ENCODE peak calls at places on chromosomes 16 and 17, in five cellular contexts. N is MCF 10A, L is GM06990, V is cardiac fibroblast, W is dorsolateral prefrontal cortex. Y is an unnamed sample.

GRCh38 chr17:53722407-53722806 is 100.3 kb upstream of the KIF2B start:
- DNase-seq in V (peak; percentile 86), W (no peak), L (no peak), N (peak; percentile 96), Y (no peak)

GRCh38 chr16:87305505-87306391 is 11.4 kb downstream of the C16orf95 start:
- DNase-seq in N (no peak), V (peak; percentile 50), W (no peak), L (no peak), Y (no peak)

GRCh38 chr16:46830417-46830901 is 521 bp downstream of the C16orf87 start:
- DNase-seq in V (peak; percentile 17), W (peak; percentile 40), N (peak; percentile 38), L (no peak), Y (peak; percentile 73)

GRCh38 chr16:66512589-66513404 is 37.1 kb downstream of the TK2 start:
- DNase-seq in N (peak; percentile 70), W (no peak), V (peak; percentile 64), L (no peak), Y (no peak)

GRCh38 chr17:77666881-77667395 is 291.6 kb upstream of the TNRC6C start:
- DNase-seq in N (no peak), V (peak; percentile 5), L (peak; percentile 40), W (no peak), Y (no peak)

GRCh38 chr17:65182233-65182632 is 45.1 kb downstream of the RGS9 start:
- DNase-seq in V (no peak), N (no peak), W (no peak), L (peak; percentile 73), Y (no peak)

GRCh38 chr17:79911430-79912399 is 72.5 kb upstream of the CBX4 start:
- DNase-seq in W (no peak), N (no peak), L (no peak), V (no peak), Y (no peak)

GRCh38 chr16:56793504-56793903 is 63.6 kb downstream of the NUP93 start:
- DNase-seq in W (no peak), V (peak; percentile 69), N (peak; percentile 37), L (no peak), Y (no peak)

GRCh38 chr17:9003355-9004131 is 17.8 kb upstream of the NTN1 start:
- DNase-seq in N (no peak), W (no peak), L (no peak), V (no peak), Y (no peak)

GRCh38 chr17:46935658-46936266 is 12.8 kb downstream of the GOSR2 start:
- DNase-seq in L (no peak), W (no peak), V (peak; percentile 64), N (no peak), Y (no peak)

GRCh38 chr17:35372846-35373531 is 432 bp downstream of the SLFN11 start:
- DNase-seq in L (peak; percentile 39), N (no peak), W (no peak), V (no peak), Y (no peak)

GRCh38 chr17:48462946-48463345 is 32.9 kb upstream of the SKAP1 start:
- DNase-seq in W (no peak), N (no peak), L (no peak), V (no peak), Y (no peak)

GRCh38 chr17:65589321-65589720 is 27.9 kb upstream of the AXIN2 start:
- DNase-seq in W (no peak), V (peak; percentile 22), L (no peak), N (no peak), Y (no peak)

GRCh38 chr16:82587289-82587688 is 39.5 kb upstream of the CDH13 start:
- DNase-seq in V (no peak), L (no peak), N (no peak), W (no peak), Y (no peak)

GRCh38 chr17:29162082-29162908 is 17.9 kb downstream of the MYO18A start:
- DNase-seq in N (no peak), W (no peak), V (no peak), L (no peak), Y (no peak)

GRCh38 chr17:4586043-4586442 is 1.7 kb downstream of the SMTNL2 start:
- DNase-seq in L (no peak), W (no peak), N (no peak), V (no peak), Y (no peak)

GRCh38 chr17:29588561-29589411 is 662 bp downstream of the GIT1 start:
- DNase-seq in N (peak; percentile 20), V (peak; percentile 29), W (peak; percentile 73), L (peak; percentile 59), Y (no peak)

GRCh38 chr17:73820686-73821448 is 176.6 kb upstream of the SDK2 start:
- DNase-seq in V (peak; percentile 10), W (no peak), L (no peak), N (no peak), Y (no peak)

GRCh38 chr16:89530401-89531381 is 22.5 kb downstream of the SPG7 start:
- DNase-seq in N (no peak), L (no peak), W (no peak), V (no peak), Y (no peak)

GRCh38 chr16:55217392-55217791 is 106.6 kb upstream of the IRX6 start:
- DNase-seq in N (no peak), L (no peak), V (no peak), W (no peak), Y (no peak)

GRCh38 chr17:46742539-46743270 is 75.8 kb downstream of the WNT3 start:
- DNase-seq in L (no peak), N (peak; percentile 94), W (no peak), V (peak; percentile 83), Y (no peak)

GRCh38 chr17:68087851-68088250 is 52.3 kb downstream of the KPNA2 start:
- DNase-seq in N (no peak), W (no peak), L (no peak), V (no peak), Y (no peak)

GRCh38 chr16:61042736-61043135 is 993.5 kb downstream of the CDH8 start:
- DNase-seq in N (no peak), W (no peak), L (no peak), V (no peak), Y (no peak)

GRCh38 chr16:10828851-10829331 is 10.3 kb upstream of the TVP23A start:
- DNase-seq in L (no peak), V (peak; percentile 99), N (peak; percentile 99), W (peak; percentile 75), Y (no peak)

GRCh38 chr16:46857261-46857962 is 26.4 kb upstream of the C16orf87 start:
- DNase-seq in V (peak; percentile 49), W (peak; percentile 49), N (peak; percentile 38), L (no peak), Y (no peak)

GRCh38 chr16:80015566-80015965 is 415.0 kb upstream of the MAF start:
- DNase-seq in L (no peak), W (no peak), V (no peak), N (peak; percentile 32), Y (no peak)

GRCh38 chr17:45404870-45405249 is 27.8 kb downstream of the ARHGAP27 start:
- DNase-seq in W (no peak), V (no peak), L (no peak), N (no peak), Y (no peak)

GRCh38 chr16:56372938-56373337 is 52.4 kb downstream of the AMFR start:
- DNase-seq in V (no peak), N (no peak), L (no peak), W (no peak), Y (peak; percentile 40)

GRCh38 chr17:82267575-82268379 is 5.7 kb downstream of the CSNK1D start:
- DNase-seq in W (peak; percentile 93), V (peak; percentile 94), L (no peak), N (peak; percentile 92), Y (no peak)
- TF ChIP-seq CTCF in W (no peak), V (peak; percentile 1), L (no peak), N (no peak), Y (no peak)

DNA sequence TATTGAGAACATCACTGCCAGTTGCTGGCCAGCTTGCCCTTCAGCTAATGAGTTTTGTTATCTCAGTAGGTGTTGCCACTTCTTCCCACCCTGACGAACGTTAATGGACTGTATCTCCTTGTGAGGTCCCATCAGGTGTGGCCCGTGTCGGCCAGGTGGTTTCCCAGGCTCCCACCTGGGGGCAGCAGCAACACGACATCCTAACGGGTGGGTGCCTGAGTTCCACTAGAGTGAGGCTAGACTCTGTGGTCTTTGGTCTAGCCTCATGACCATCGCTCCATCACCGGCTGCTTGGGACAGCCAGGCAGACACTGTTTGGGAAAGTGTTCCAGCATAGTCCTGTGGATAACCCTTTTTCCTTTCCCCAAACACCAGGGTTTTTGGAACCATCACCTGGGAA is 45.6 kb upstream of the LCMT1 start:
- DNase-seq in N (no peak), V (no peak), L (peak; percentile 52), W (no peak), Y (no peak)
- TF ChIP-seq CTCF in N (no peak), V (no peak), L (peak; percentile 48), W (no peak), Y (no peak)

GRCh38 chr17:17783121-17783824 is 53.5 kb downstream of the SREBF1 start:
- DNase-seq in V (peak; percentile 35), W (peak; percentile 72), N (peak; percentile 58), L (peak; percentile 82), Y (peak; percentile 81)

GRCh38 chr17:17779015-17779611 is 57.7 kb downstream of the SREBF1 start:
- DNase-seq in L (no peak), W (no peak), V (no peak), N (no peak), Y (no peak)

GRCh38 chr17:17782425-17783120 is 54.2 kb downstream of the SREBF1 start:
- DNase-seq in N (peak; percentile 11), W (no peak), L (peak; percentile 57), V (no peak), Y (no peak)

GRCh38 chr17:17781591-17782424 is 55.0 kb downstream of the SREBF1 start:
- DNase-seq in W (peak; percentile 90), N (peak; percentile 37), L (no peak), V (peak; percentile 65), Y (peak; percentile 83)

GRCh38 chr17:17780941-17781590 is 55.7 kb downstream of the SREBF1 start:
- DNase-seq in V (peak; percentile 83), N (no peak), W (peak; percentile 30), L (no peak), Y (no peak)
- TF ChIP-seq CTCF in V (no peak), N (no peak), W (no peak), L (no peak), Y (peak; percentile 67)

DNA sequence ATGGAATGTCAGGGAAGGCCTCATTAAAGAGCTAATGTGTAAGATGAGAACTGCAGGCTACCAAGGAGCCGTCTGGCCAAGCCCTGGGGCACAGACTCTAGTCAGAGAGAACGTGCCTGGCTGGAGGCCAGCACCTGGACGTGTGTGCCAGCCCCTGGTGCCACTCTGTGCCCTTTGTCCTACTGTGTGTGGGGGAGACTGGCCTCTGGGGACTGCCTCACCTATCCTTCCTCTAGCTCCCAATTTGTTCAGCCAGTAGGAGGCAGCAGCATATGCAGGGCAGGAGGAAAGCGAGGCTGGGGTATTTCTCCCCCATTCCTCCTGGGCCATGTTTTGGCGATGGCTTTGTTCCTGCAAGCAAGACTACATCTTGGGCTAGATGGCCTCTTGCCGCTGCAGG is 37.1 kb downstream of the KNOP1 start:
- DNase-seq in L (no peak), W (no peak), N (peak; percentile 22), V (no peak), Y (no peak)
- TF ChIP-seq CTCF in L (no peak), W (no peak), N (no peak), V (peak; percentile 26), Y (no peak)

DNA sequence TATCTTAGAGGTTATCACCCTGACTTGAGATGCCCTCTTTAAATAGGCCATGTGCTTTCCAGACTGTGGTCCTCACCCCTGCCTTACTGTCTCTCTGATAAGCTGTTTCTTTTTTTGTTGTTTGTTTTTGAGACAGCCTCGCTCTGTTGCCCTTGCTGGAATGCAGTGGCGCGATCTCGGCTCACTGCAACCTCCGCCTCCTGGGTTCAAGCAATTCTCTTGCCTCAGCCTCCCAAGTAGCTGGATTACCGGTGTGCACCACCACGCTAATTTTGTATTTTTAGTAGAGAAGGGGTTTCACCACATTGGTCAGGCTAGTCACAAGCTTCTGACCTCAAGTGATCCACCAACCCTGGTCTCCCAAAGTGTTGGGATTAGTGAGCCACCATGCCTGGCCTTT is 765 bp upstream of the SEPTIN12 start:
- DNase-seq in L (no peak), W (no peak), V (no peak), N (no peak), Y (no peak)
- TF ChIP-seq CTCF in L (no peak), W (no peak), V (no peak), N (no peak), Y (no peak)